ENCODE peak calls at places on chromosome 11, in five cellular contexts. W is brain microvascular endothelial cell, O is right lobe of liver, N is NB4, F is foreskin fibroblast. C is an unnamed sample.

GRCh38 chr11:38791346-38791961 is 2193.4 kb upstream of the RAG2 start:
- DNase-seq in O (no peak), N (peak; percentile 71), F (peak; percentile 63), W (peak; percentile 66), C (peak; percentile 63)

GRCh38 chr11:116615211-116615865 is 157.4 kb downstream of the BUD13 start:
- DNase-seq in O (no peak), W (no peak), F (no peak), N (no peak), C (no peak)

GRCh38 chr11:126139541-126140091 is 71.8 kb downstream of the RPUSD4 start:
- DNase-seq in O (peak; percentile 20), N (no peak), F (peak; percentile 51), W (no peak), C (no peak)

GRCh38 chr11:128695539-128696221 is 1.8 kb downstream of the FLI1 start:
- DNase-seq in N (peak; percentile 99), O (peak; percentile 68), W (no peak), F (no peak), C (no peak)

GRCh38 chr11:70834277-70834940 is 418.0 kb downstream of the SHANK2 start:
- DNase-seq in N (no peak), F (no peak), W (no peak), O (no peak), C (no peak)

GRCh38 chr11:65822760-65823528 is 10.8 kb upstream of the SNX32 start:
- DNase-seq in W (no peak), N (no peak), O (peak; percentile 60), F (no peak), C (no peak)

GRCh38 chr11:125069796-125070195 is 6.7 kb downstream of the SLC37A2 start:
- DNase-seq in W (no peak), N (peak; percentile 86), F (peak; percentile 72), O (no peak), C (no peak)

GRCh38 chr11:39209966-39210365 is 2249.5 kb downstream of the LRRC4C start:
- DNase-seq in O (no peak), F (no peak), W (no peak), N (no peak), C (no peak)

GRCh38 chr11:130846606-130847005 is 69.7 kb downstream of the SNX19 start:
- DNase-seq in O (no peak), F (no peak), W (no peak), N (no peak), C (peak; percentile 23)

GRCh38 chr11:95608093-95608492 is 181.5 kb downstream of the FAM76B start:
- DNase-seq in W (no peak), N (no peak), F (peak; percentile 9), O (no peak), C (no peak)

GRCh38 chr11:104365676-104366075 is 201.7 kb upstream of the PDGFD start:
- DNase-seq in O (no peak), W (no peak), N (no peak), F (no peak), C (no peak)

GRCh38 chr11:126627376-126627775 is 271.9 kb downstream of the ST3GAL4 start:
- DNase-seq in O (no peak), N (no peak), W (no peak), F (no peak), C (no peak)

GRCh38 chr11:19934828-19935259 is 222.2 kb downstream of the NAV2 start:
- DNase-seq in W (peak; percentile 80), N (no peak), O (no peak), F (peak; percentile 71), C (peak; percentile 89)

GRCh38 chr11:10373340-10373739 is 68.5 kb downstream of the ADM start:
- DNase-seq in F (peak; percentile 56), O (no peak), W (no peak), N (no peak), C (no peak)

GRCh38 chr11:36404831-36405230 is 105.2 kb downstream of the TRAF6 start:
- DNase-seq in F (no peak), N (no peak), O (no peak), W (no peak), C (no peak)

GRCh38 chr11:95506777-95507176 is 275.8 kb upstream of the SESN3 start:
- DNase-seq in O (no peak), F (peak; percentile 53), W (no peak), N (no peak), C (no peak)

GRCh38 chr11:131240421-131240820 is 130.0 kb upstream of the NTM start:
- DNase-seq in O (no peak), F (no peak), W (no peak), N (no peak), C (no peak)

GRCh38 chr11:64218628-64219353 is 7.2 kb downstream of the TRPT1 start:
- DNase-seq in F (no peak), N (no peak), O (peak; percentile 89), W (no peak), C (no peak)

GRCh38 chr11:108886608-108887007 is 221.7 kb downstream of the DDX10 start:
- DNase-seq in N (no peak), F (peak; percentile 36), W (peak; percentile 45), O (no peak), C (peak; percentile 33)